ENCODE peak calls at places on chromosomes 6 and 20, in four cellular contexts. U is BE2C, K is fibroblast of the conjunctiva, W is activated T-helper 1 cell treated with Interleukin-2 at 50 U/mL for 16 hours. O is an unnamed sample.

GRCh38 chr20:43726811-43727338 is at the start of gene GTSF1L:
- DNase-seq in U (no peak), K (no peak), W (no peak), O (no peak)

GRCh38 chr6:3882865-3883264 is 33.7 kb downstream of the FAM50B start:
- DNase-seq in U (no peak), K (peak; percentile 89), W (no peak), O (no peak)

GRCh38 chr6:130313206-130313605 is 52.6 kb upstream of the TMEM200A start:
- DNase-seq in U (no peak), K (no peak), W (no peak), O (no peak)

GRCh38 chr6:11404845-11405244 is 132.7 kb upstream of the TMEM170B start:
- DNase-seq in U (no peak), K (no peak), W (no peak), O (no peak)

GRCh38 chr6:44631968-44632367 is 244.5 kb downstream of the CDC5L start:
- DNase-seq in U (no peak), K (no peak), W (no peak), O (no peak)

GRCh38 chr6:25014806-25015560 is 79.2 kb upstream of the RIPOR2 start:
- DNase-seq in U (peak; percentile 43), K (peak; percentile 85), W (no peak), O (no peak)

GRCh38 chr20:25272223-25273000 is 24.5 kb downstream of the PYGB start:
- DNase-seq in U (peak; percentile 2), K (no peak), W (no peak), O (peak; percentile 3)

GRCh38 chr6:17998003-17998402 is 10.6 kb upstream of the KIF13A start:
- DNase-seq in U (no peak), K (no peak), W (no peak), O (no peak)

GRCh38 chr20:63191400-63191799 is 24.5 kb downstream of the YTHDF1 start:
- DNase-seq in U (peak; percentile 55), K (no peak), W (no peak), O (no peak)

GRCh38 chr6:13120483-13121482 is 207.6 kb downstream of the TBC1D7 start:
- DNase-seq in U (no peak), K (no peak), W (no peak), O (peak; percentile 34)

GRCh38 chr6:10421508-10422281 is 6.8 kb upstream of the TFAP2A start:
- DNase-seq in U (no peak), K (no peak), W (no peak), O (no peak)

GRCh38 chr20:23165307-23165750 is 79.2 kb upstream of the CD93 start:
- DNase-seq in U (no peak), K (no peak), W (no peak), O (no peak)

GRCh38 chr6:106177786-106178185 is 91.7 kb downstream of the PRDM1 start:
- DNase-seq in U (no peak), K (no peak), W (no peak), O (no peak)

GRCh38 chr6:7727150-7727950 is 1.5 kb downstream of the BMP6 start:
- DNase-seq in U (peak; percentile 11), K (no peak), W (no peak), O (peak; percentile 45)

GRCh38 chr6:157099912-157100593 is 223.3 kb downstream of the TMEM242 start:
- DNase-seq in U (no peak), K (no peak), W (no peak), O (no peak)

GRCh38 chr6:148407372-148407771 is 64.7 kb downstream of the SASH1 start:
- DNase-seq in U (no peak), K (peak; percentile 93), W (no peak), O (no peak)

GRCh38 chr6:2780109-2780730 is 15.0 kb downstream of the WRNIP1 start:
- DNase-seq in U (no peak), K (no peak), W (no peak), O (no peak)

GRCh38 chr6:20404641-20405032 is 3.0 kb downstream of the E2F3 start:
- DNase-seq in U (peak; percentile 78), K (peak; percentile 59), W (peak; percentile 45), O (peak; percentile 92)

GRCh38 chr20:50395258-50395729 is 114.9 kb upstream of the PTPN1 start:
- DNase-seq in U (no peak), K (peak; percentile 4), W (no peak), O (no peak)

GRCh38 chr6:127976796-127977195 is 75.9 kb upstream of the THEMIS start:
- DNase-seq in U (no peak), K (no peak), W (no peak), O (no peak)

GRCh38 chr20:54140927-54141566 is 32.7 kb downstream of the CYP24A1 start:
- DNase-seq in U (no peak), K (no peak), W (no peak), O (no peak)

GRCh38 chr20:4607287-4607713 is 114.4 kb upstream of the PRND start:
- DNase-seq in U (peak; percentile 55), K (peak; percentile 61), W (peak; percentile 19), O (peak; percentile 71)

GRCh38 chr20:3283222-3283820 is 44.3 kb upstream of the SLC4A11 start:
- DNase-seq in U (peak; percentile 76), K (no peak), W (no peak), O (no peak)

GRCh38 chr20:19958923-19959322 is 58.2 kb upstream of the NAA20 start:
- DNase-seq in U (no peak), K (no peak), W (no peak), O (no peak)

GRCh38 chr6:147759088-147759487 is 250.6 kb downstream of the SAMD5 start:
- DNase-seq in U (no peak), K (peak; percentile 31), W (no peak), O (no peak)

O was measured in WERI-Rb-1.